ENCODE peak calls at places on chromosomes 4 and X, in five cellular contexts. One of them, this sample, is unnamed.

GRCh38 chrX:989959-990510 is 222.4 kb downstream of the CRLF2 start:
- DNase-seq in CD4-positive, alpha-beta memory T cell: peak; percentile 86
- DNase-seq in NCI-H1092 treated with DMSO at 0.1 percent for 48 hours: peak; percentile 97
- DNase-seq in naive thymus-derived CD8-positive, alpha-beta T cell: peak; percentile 59
- DNase-seq in NCI-H69: peak; percentile 48
- DNase-seq in this sample: no peak

GRCh38 chrX:48003758-48004457 is at the start of gene ZNF182:
- DNase-seq in CD4-positive, alpha-beta memory T cell: peak; percentile 94
- DNase-seq in NCI-H1092 treated with DMSO at 0.1 percent for 48 hours: peak; percentile 95
- DNase-seq in naive thymus-derived CD8-positive, alpha-beta T cell: peak; percentile 90
- DNase-seq in NCI-H69: peak; percentile 96
- DNase-seq in this sample: peak; percentile 92

GRCh38 chr4:20428410-20429160 is 176.9 kb downstream of the SLIT2 start:
- DNase-seq in CD4-positive, alpha-beta memory T cell: no peak
- DNase-seq in NCI-H1092 treated with DMSO at 0.1 percent for 48 hours: peak; percentile 24
- DNase-seq in naive thymus-derived CD8-positive, alpha-beta T cell: no peak
- DNase-seq in NCI-H69: peak; percentile 27
- DNase-seq in this sample: peak; percentile 64

GRCh38 chrX:11341274-11342256 is 48.4 kb downstream of the AMELX start:
- DNase-seq in CD4-positive, alpha-beta memory T cell: no peak
- DNase-seq in NCI-H1092 treated with DMSO at 0.1 percent for 48 hours: no peak
- DNase-seq in naive thymus-derived CD8-positive, alpha-beta T cell: no peak
- DNase-seq in NCI-H69: peak; percentile 68
- DNase-seq in this sample: peak; percentile 62

GRCh38 chrX:19739683-19740082 is 147.7 kb downstream of the SH3KBP1 start:
- DNase-seq in CD4-positive, alpha-beta memory T cell: peak; percentile 47
- DNase-seq in NCI-H1092 treated with DMSO at 0.1 percent for 48 hours: peak; percentile 45
- DNase-seq in naive thymus-derived CD8-positive, alpha-beta T cell: peak; percentile 3
- DNase-seq in NCI-H69: peak; percentile 41
- DNase-seq in this sample: peak; percentile 64

GRCh38 chr4:2651998-2652397 is 104.1 kb downstream of the TNIP2 start:
- DNase-seq in CD4-positive, alpha-beta memory T cell: no peak
- DNase-seq in NCI-H1092 treated with DMSO at 0.1 percent for 48 hours: no peak
- DNase-seq in naive thymus-derived CD8-positive, alpha-beta T cell: no peak
- DNase-seq in NCI-H69: no peak
- DNase-seq in this sample: no peak

GRCh38 chrX:1941291-1941690 is 326.4 kb downstream of the ASMT start:
- DNase-seq in CD4-positive, alpha-beta memory T cell: no peak
- DNase-seq in NCI-H1092 treated with DMSO at 0.1 percent for 48 hours: no peak
- DNase-seq in naive thymus-derived CD8-positive, alpha-beta T cell: no peak
- DNase-seq in NCI-H69: no peak
- DNase-seq in this sample: no peak

GRCh38 chr4:69858683-69859082 is 1.3 kb downstream of the SULT1E1 start:
- DNase-seq in CD4-positive, alpha-beta memory T cell: no peak
- DNase-seq in NCI-H1092 treated with DMSO at 0.1 percent for 48 hours: peak; percentile 2
- DNase-seq in naive thymus-derived CD8-positive, alpha-beta T cell: no peak
- DNase-seq in NCI-H69: peak; percentile 86
- DNase-seq in this sample: no peak

This sample was measured in myocyte.